ENCODE peak calls at places on chromosomes 2 and 18, in four cellular contexts. One of them, this sample, is unnamed.

GRCh38 chr2:236257171-236257570 is 7.0 kb downstream of the ASB18 start:
- DNase-seq in brain microvascular endothelial cell: no peak
- DNase-seq in lung: no peak
- DNase-seq in dorsolateral prefrontal cortex: no peak
- DNase-seq in this sample: no peak

GRCh38 chr18:26510337-26510736 is 38.0 kb downstream of the KCTD1 start:
- DNase-seq in brain microvascular endothelial cell: no peak
- DNase-seq in lung: no peak
- DNase-seq in dorsolateral prefrontal cortex: no peak
- DNase-seq in this sample: no peak

GRCh38 chr2:152466041-152466440 is 131.1 kb downstream of the FMNL2 start:
- DNase-seq in brain microvascular endothelial cell: no peak
- DNase-seq in lung: no peak
- DNase-seq in dorsolateral prefrontal cortex: no peak
- DNase-seq in this sample: no peak

GRCh38 chr2:226211439-226211838 is 588.2 kb downstream of the IRS1 start:
- DNase-seq in brain microvascular endothelial cell: peak; percentile 72
- DNase-seq in lung: no peak
- DNase-seq in dorsolateral prefrontal cortex: no peak
- DNase-seq in this sample: no peak

GRCh38 chr2:5560981-5561380 is 131.2 kb upstream of the SOX11 start:
- DNase-seq in brain microvascular endothelial cell: peak; percentile 88
- DNase-seq in lung: no peak
- DNase-seq in dorsolateral prefrontal cortex: peak; percentile 44
- DNase-seq in this sample: no peak

GRCh38 chr2:196274387-196274809 is 103.0 kb upstream of the STK17B start:
- DNase-seq in brain microvascular endothelial cell: peak; percentile 63
- DNase-seq in lung: no peak
- DNase-seq in dorsolateral prefrontal cortex: no peak
- DNase-seq in this sample: no peak

GRCh38 chr2:129469881-129470280 is 509.6 kb upstream of the RAB6C start:
- DNase-seq in brain microvascular endothelial cell: no peak
- DNase-seq in lung: no peak
- DNase-seq in dorsolateral prefrontal cortex: peak; percentile 46
- DNase-seq in this sample: no peak

GRCh38 chr2:158125756-158126498 is 24.3 kb downstream of the UPP2 start:
- DNase-seq in brain microvascular endothelial cell: no peak
- DNase-seq in lung: no peak
- DNase-seq in dorsolateral prefrontal cortex: no peak
- DNase-seq in this sample: no peak

GRCh38 chr18:46435031-46435430 is 222.0 kb downstream of the LOXHD1 start:
- DNase-seq in brain microvascular endothelial cell: no peak
- DNase-seq in lung: no peak
- DNase-seq in dorsolateral prefrontal cortex: no peak
- DNase-seq in this sample: no peak

GRCh38 chr18:48184118-48184517 is 225.1 kb downstream of the ZBTB7C start:
- DNase-seq in brain microvascular endothelial cell: no peak
- DNase-seq in lung: no peak
- DNase-seq in dorsolateral prefrontal cortex: no peak
- DNase-seq in this sample: no peak

GRCh38 chr2:30332791-30333453 is 101.6 kb downstream of the LBH start:
- DNase-seq in brain microvascular endothelial cell: no peak
- DNase-seq in lung: no peak
- DNase-seq in dorsolateral prefrontal cortex: no peak
- DNase-seq in this sample: no peak

GRCh38 chr18:36539674-36540073 is 242.2 kb downstream of the FHOD3 start:
- DNase-seq in brain microvascular endothelial cell: no peak
- DNase-seq in lung: no peak
- DNase-seq in dorsolateral prefrontal cortex: no peak
- DNase-seq in this sample: no peak

GRCh38 chr18:11025671-11026070 is 123.7 kb downstream of the PIEZO2 start:
- DNase-seq in brain microvascular endothelial cell: no peak
- DNase-seq in lung: no peak
- DNase-seq in dorsolateral prefrontal cortex: no peak
- DNase-seq in this sample: peak; percentile 19

GRCh38 chr18:7111134-7111533 is 6.5 kb downstream of the LAMA1 start:
- DNase-seq in brain microvascular endothelial cell: no peak
- DNase-seq in lung: no peak
- DNase-seq in dorsolateral prefrontal cortex: no peak
- DNase-seq in this sample: no peak

GRCh38 chr2:109318150-109318948 is 189.3 kb downstream of the SH3RF3 start:
- DNase-seq in brain microvascular endothelial cell: peak; percentile 92
- DNase-seq in lung: peak; percentile 70
- DNase-seq in dorsolateral prefrontal cortex: no peak
- DNase-seq in this sample: no peak

GRCh38 chr18:57910817-57911216 is 107.7 kb upstream of the ATP8B1 start:
- DNase-seq in brain microvascular endothelial cell: no peak
- DNase-seq in lung: no peak
- DNase-seq in dorsolateral prefrontal cortex: no peak
- DNase-seq in this sample: peak; percentile 44

GRCh38 chr18:31439807-31440325 is 7.7 kb upstream of the DSG3 start:
- DNase-seq in brain microvascular endothelial cell: no peak
- DNase-seq in lung: no peak
- DNase-seq in dorsolateral prefrontal cortex: no peak
- DNase-seq in this sample: no peak

GRCh38 chr2:67085146-67085545 is 312.0 kb upstream of the ETAA1 start:
- DNase-seq in brain microvascular endothelial cell: no peak
- DNase-seq in lung: no peak
- DNase-seq in dorsolateral prefrontal cortex: no peak
- DNase-seq in this sample: no peak

GRCh38 chr18:58148954-58149471 is 105.0 kb downstream of the NEDD4L start:
- DNase-seq in brain microvascular endothelial cell: no peak
- DNase-seq in lung: no peak
- DNase-seq in dorsolateral prefrontal cortex: no peak
- DNase-seq in this sample: no peak

GRCh38 chr2:172098650-172099471 is 3.8 kb downstream of the DLX2 start:
- DNase-seq in brain microvascular endothelial cell: peak; percentile 74
- DNase-seq in lung: no peak
- DNase-seq in dorsolateral prefrontal cortex: no peak
- DNase-seq in this sample: peak; percentile 42

GRCh38 chr2:106085441-106085911 is 108.6 kb downstream of the UXS1 start:
- DNase-seq in brain microvascular endothelial cell: peak; percentile 59
- DNase-seq in lung: peak; percentile 27
- DNase-seq in dorsolateral prefrontal cortex: no peak
- DNase-seq in this sample: no peak

GRCh38 chr2:225025917-225026571 is 16.2 kb downstream of the DOCK10 start:
- DNase-seq in brain microvascular endothelial cell: peak; percentile 85
- DNase-seq in lung: no peak
- DNase-seq in dorsolateral prefrontal cortex: no peak
- DNase-seq in this sample: no peak

GRCh38 chr2:30267161-30267568 is 35.8 kb downstream of the LBH start:
- DNase-seq in brain microvascular endothelial cell: no peak
- DNase-seq in lung: no peak
- DNase-seq in dorsolateral prefrontal cortex: no peak
- DNase-seq in this sample: peak; percentile 38

GRCh38 chr18:75127143-75128021 is 81.6 kb downstream of the PTGR3 start:
- DNase-seq in brain microvascular endothelial cell: no peak
- DNase-seq in lung: no peak
- DNase-seq in dorsolateral prefrontal cortex: no peak
- DNase-seq in this sample: peak; percentile 13

GRCh38 chr2:84805250-84805917 is 75.5 kb downstream of the TRABD2A start:
- DNase-seq in brain microvascular endothelial cell: no peak
- DNase-seq in lung: no peak
- DNase-seq in dorsolateral prefrontal cortex: no peak
- DNase-seq in this sample: no peak

GRCh38 chr2:172415759-172416158 is 11.6 kb upstream of the ITGA6 start:
- DNase-seq in brain microvascular endothelial cell: no peak
- DNase-seq in lung: no peak
- DNase-seq in dorsolateral prefrontal cortex: no peak
- DNase-seq in this sample: no peak

GRCh38 chr18:2171840-2172625 is 399.3 kb downstream of the METTL4 start:
- DNase-seq in brain microvascular endothelial cell: no peak
- DNase-seq in lung: no peak
- DNase-seq in dorsolateral prefrontal cortex: no peak
- DNase-seq in this sample: no peak

DNA sequence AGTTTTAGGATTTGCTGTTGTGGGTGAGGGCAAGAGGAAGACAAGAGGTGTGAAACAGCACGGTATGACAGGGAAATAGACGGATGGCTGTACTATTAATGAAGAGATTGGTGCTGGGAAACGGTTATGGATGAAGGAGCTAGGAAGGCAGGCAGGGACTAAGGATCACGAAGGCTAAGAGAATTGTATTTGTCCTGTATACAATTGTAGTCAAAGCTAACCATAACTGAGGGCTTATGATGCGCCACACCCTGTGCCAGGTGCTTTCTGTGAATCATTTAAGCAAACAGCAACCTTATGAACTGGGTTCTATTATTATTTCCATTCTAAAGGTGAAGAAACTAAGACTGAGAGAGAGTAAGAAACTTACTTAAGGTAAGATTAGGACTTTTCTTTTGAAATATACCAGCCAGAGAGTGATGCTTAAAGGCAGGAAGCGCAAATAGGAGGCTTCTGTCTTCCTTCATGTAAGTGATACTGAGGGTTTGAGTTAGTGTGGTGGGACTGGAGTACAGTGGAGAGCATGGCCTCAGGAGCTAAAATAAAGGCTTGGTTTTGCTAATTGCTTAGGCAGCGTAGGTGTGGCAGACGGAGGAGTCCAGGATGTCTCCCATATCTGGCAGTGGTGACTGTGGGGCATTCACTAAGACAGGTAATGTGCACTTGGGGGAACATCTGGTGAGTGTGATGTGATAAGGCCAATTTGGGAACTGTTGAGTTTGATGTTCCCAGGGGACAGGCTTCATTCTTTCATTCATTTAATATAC is 85.8 kb downstream of the PLEKHM3 start:
- DNase-seq in brain microvascular endothelial cell: no peak
- DNase-seq in lung: no peak
- DNase-seq in dorsolateral prefrontal cortex: no peak
- DNase-seq in this sample: no peak
- H3K27ac ChIP-seq in brain microvascular endothelial cell: no peak overlapping the region
- H3K27ac ChIP-seq in lung: peak overlapping the region; percentile 56
- H3K27ac ChIP-seq in dorsolateral prefrontal cortex: no peak overlapping the region
- H3K27ac ChIP-seq in this sample: no peak overlapping the region

GRCh38 chr2:202169131-202169530 is 69.3 kb downstream of the SUMO1 start:
- DNase-seq in brain microvascular endothelial cell: no peak
- DNase-seq in lung: no peak
- DNase-seq in dorsolateral prefrontal cortex: no peak
- DNase-seq in this sample: no peak

GRCh38 chr2:202178342-202178958 is 59.9 kb downstream of the SUMO1 start:
- DNase-seq in brain microvascular endothelial cell: peak; percentile 68
- DNase-seq in lung: peak; percentile 58
- DNase-seq in dorsolateral prefrontal cortex: no peak
- DNase-seq in this sample: peak; percentile 57

GRCh38 chr2:202169826-202170424 is 68.5 kb downstream of the SUMO1 start:
- DNase-seq in brain microvascular endothelial cell: no peak
- DNase-seq in lung: no peak
- DNase-seq in dorsolateral prefrontal cortex: no peak
- DNase-seq in this sample: no peak

GRCh38 chr2:202171246-202171833 is 67.1 kb downstream of the SUMO1 start:
- DNase-seq in brain microvascular endothelial cell: no peak
- DNase-seq in lung: no peak
- DNase-seq in dorsolateral prefrontal cortex: peak; percentile 32
- DNase-seq in this sample: no peak

GRCh38 chr2:202172439-202173191 is 65.8 kb downstream of the SUMO1 start:
- DNase-seq in brain microvascular endothelial cell: no peak
- DNase-seq in lung: no peak
- DNase-seq in dorsolateral prefrontal cortex: no peak
- DNase-seq in this sample: no peak
- H3K4me3 ChIP-seq in brain microvascular endothelial cell: no peak overlapping the region
- H3K4me3 ChIP-seq in lung: no peak overlapping the region
- H3K4me3 ChIP-seq in dorsolateral prefrontal cortex: no peak overlapping the region
- H3K4me3 ChIP-seq in this sample: no peak overlapping the region

GRCh38 chr2:134581877-134582546 is 136.8 kb downstream of the TMEM163 start:
- DNase-seq in brain microvascular endothelial cell: no peak
- DNase-seq in lung: no peak
- DNase-seq in dorsolateral prefrontal cortex: no peak
- DNase-seq in this sample: no peak
- TF ChIP-seq CTCF in brain microvascular endothelial cell: no peak
- TF ChIP-seq CTCF in lung: no peak
- TF ChIP-seq CTCF in dorsolateral prefrontal cortex: no peak
- TF ChIP-seq CTCF in this sample: no peak

GRCh38 chr2:212919238-212919637 is 232.2 kb downstream of the IKZF2 start:
- DNase-seq in brain microvascular endothelial cell: no peak
- DNase-seq in lung: no peak
- DNase-seq in dorsolateral prefrontal cortex: no peak
- DNase-seq in this sample: no peak

GRCh38 chr2:212923393-212923792 is 228.0 kb downstream of the IKZF2 start:
- DNase-seq in brain microvascular endothelial cell: no peak
- DNase-seq in lung: no peak
- DNase-seq in dorsolateral prefrontal cortex: no peak
- DNase-seq in this sample: no peak

GRCh38 chr2:212921061-212921460 is 230.4 kb downstream of the IKZF2 start:
- DNase-seq in brain microvascular endothelial cell: no peak
- DNase-seq in lung: no peak
- DNase-seq in dorsolateral prefrontal cortex: no peak
- DNase-seq in this sample: no peak

GRCh38 chr2:212921711-212922110 is 229.7 kb downstream of the IKZF2 start:
- DNase-seq in brain microvascular endothelial cell: no peak
- DNase-seq in lung: no peak
- DNase-seq in dorsolateral prefrontal cortex: no peak
- DNase-seq in this sample: no peak

DNA sequence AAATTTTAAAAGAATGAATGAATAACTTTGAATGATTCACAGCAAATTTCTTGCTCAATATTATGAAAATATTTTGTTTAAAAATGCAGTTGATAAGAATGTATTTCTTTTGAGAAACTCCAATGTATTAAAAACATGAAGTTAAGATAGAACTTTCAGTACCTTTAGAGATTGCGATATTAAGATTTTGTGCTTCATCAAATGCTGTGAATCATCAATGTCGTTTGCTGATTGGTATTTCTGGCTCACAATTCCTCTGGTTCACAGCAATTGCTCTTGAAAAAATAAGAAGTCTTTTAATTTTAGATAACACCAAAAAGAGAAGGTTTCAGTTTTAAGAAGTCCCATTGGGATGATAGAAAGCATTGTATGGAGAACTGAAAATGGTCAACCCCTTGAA is 228.7 kb downstream of the IKZF2 start:
- DNase-seq in brain microvascular endothelial cell: no peak
- DNase-seq in lung: no peak
- DNase-seq in dorsolateral prefrontal cortex: no peak
- DNase-seq in this sample: no peak
- H3K27ac ChIP-seq in brain microvascular endothelial cell: no peak overlapping the region
- H3K27ac ChIP-seq in lung: no peak overlapping the region
- H3K27ac ChIP-seq in dorsolateral prefrontal cortex: no peak overlapping the region
- H3K27ac ChIP-seq in this sample: no peak overlapping the region

DNA sequence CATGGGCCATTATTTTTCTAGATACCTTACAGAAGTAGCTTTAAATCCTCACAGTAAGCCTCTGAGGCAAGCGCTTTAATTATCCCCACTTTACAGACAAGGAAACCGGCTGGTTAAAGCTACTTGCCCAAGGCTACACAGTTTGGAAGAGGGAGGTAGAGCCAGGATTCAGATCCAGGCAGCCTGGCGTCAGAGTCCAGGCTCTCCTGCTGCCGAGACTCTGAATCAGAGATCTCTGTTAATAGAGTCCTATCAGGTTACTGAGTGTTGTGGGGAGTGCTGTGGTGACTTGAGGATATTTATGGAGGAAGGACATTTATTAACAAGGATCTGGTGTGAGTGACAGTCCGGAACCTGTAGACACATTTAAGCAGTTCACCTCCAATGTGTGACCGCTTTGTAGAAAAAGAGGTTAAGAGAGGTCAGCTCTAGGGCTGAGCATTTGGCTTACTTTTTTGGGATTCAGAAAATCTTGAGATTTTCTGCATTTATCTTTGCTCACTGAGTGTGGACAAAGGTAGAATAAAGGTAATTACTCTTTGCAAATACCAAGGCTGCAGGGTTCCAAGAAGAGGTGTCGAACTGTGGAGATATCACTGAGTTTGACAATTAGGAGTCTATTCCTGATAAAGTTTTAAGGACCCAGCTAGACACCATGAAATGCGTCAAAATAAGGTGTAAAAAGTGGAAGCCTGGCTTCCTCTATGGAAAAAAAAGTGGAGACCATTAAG is 1.6 kb upstream of the CEP192 start:
- DNase-seq in brain microvascular endothelial cell: no peak
- DNase-seq in lung: no peak
- DNase-seq in dorsolateral prefrontal cortex: no peak
- DNase-seq in this sample: peak; percentile 13
- H3K4me3 ChIP-seq in brain microvascular endothelial cell: no peak overlapping the region
- H3K4me3 ChIP-seq in lung: no peak overlapping the region
- H3K4me3 ChIP-seq in dorsolateral prefrontal cortex: no peak overlapping the region
- H3K4me3 ChIP-seq in this sample: no peak overlapping the region